ENCODE peak calls at places on chromosomes 16 and 17, in five cellular contexts. H is lower lobe of right lung, B is fibroblast of villous mesenchyme, G is ELR, J is substantia nigra. D is an unnamed sample.

GRCh38 chr16:77131398-77131797 is 59.6 kb upstream of the MON1B start:
- DNase-seq in J (no peak), B (no peak), G (no peak), H (no peak), D (no peak)

GRCh38 chr17:65228734-65229390 is 91.7 kb downstream of the RGS9 start:
- DNase-seq in G (peak), H (no peak), J (no peak), B (peak), D (peak)

GRCh38 chr16:55297062-55297909 is 26.7 kb upstream of the IRX6 start:
- DNase-seq in B (peak), J (no peak), G (peak), H (no peak), D (no peak)

GRCh38 chr16:84582958-84583516 is 34.8 kb downstream of the COTL1 start:
- DNase-seq in G (peak), H (no peak), B (peak), J (no peak), D (peak)

GRCh38 chr17:17770371-17771059 is 66.3 kb downstream of the SREBF1 start:
- DNase-seq in H (no peak), B (no peak), J (no peak), G (no peak), D (no peak)

GRCh38 chr17:48597775-48598631 is 4.4 kb upstream of the HOXB5 start:
- DNase-seq in B (peak), G (no peak), H (peak), J (no peak), D (peak)

GRCh38 chr16:8949536-8950418 is 13.9 kb downstream of the USP7 start:
- DNase-seq in J (no peak), G (no peak), B (no peak), H (no peak), D (no peak)

GRCh38 chr16:22614271-22614947 is 103.7 kb downstream of the NPIPB5 start:
- DNase-seq in G (peak), B (no peak), H (no peak), J (no peak), D (no peak)

GRCh38 chr17:77963441-77963840 is 4.9 kb downstream of the TNRC6C start:
- DNase-seq in B (peak), J (no peak), H (no peak), G (peak), D (peak)

GRCh38 chr17:81057777-81058176 is 22.8 kb downstream of the BAIAP2 start:
- DNase-seq in G (no peak), J (no peak), B (no peak), H (no peak), D (no peak)

GRCh38 chr17:82876602-82877391 is 37.0 kb upstream of the ZNF750 start:
- DNase-seq in H (peak), G (peak), B (peak), J (peak), D (peak)

GRCh38 chr16:50427107-50427506 is 58.3 kb upstream of the BRD7 start:
- DNase-seq in J (no peak), G (no peak), H (no peak), B (no peak), D (no peak)

GRCh38 chr16:50272687-50273381 is 6.5 kb downstream of the ADCY7 start:
- DNase-seq in G (no peak), B (no peak), J (no peak), H (no peak), D (no peak)

GRCh38 chr17:74393323-74393942 is 26.1 kb downstream of the GPR142 start:
- DNase-seq in H (no peak), J (no peak), B (no peak), G (no peak), D (peak)

GRCh38 chr17:51677875-51678274 is 417.5 kb downstream of the UTP18 start:
- DNase-seq in H (no peak), B (no peak), J (no peak), G (no peak), D (no peak)

GRCh38 chr17:51322390-51323029 is 62.2 kb downstream of the UTP18 start:
- DNase-seq in H (no peak), B (peak), J (no peak), G (peak), D (peak)

GRCh38 chr17:50447870-50448573 is 20.7 kb downstream of the CHAD start:
- DNase-seq in J (no peak), G (no peak), H (peak), B (no peak), D (no peak)

GRCh38 chr17:7478276-7479138 is 924 bp downstream of the ZBTB4 start:
- DNase-seq in B (peak), J (peak), H (peak), G (peak), D (peak)

GRCh38 chr17:37239690-37240344 is 136.0 kb upstream of the C17orf78 start:
- DNase-seq in B (peak), H (no peak), G (peak), J (no peak), D (peak)

GRCh38 chr16:80287674-80288073 is 253.1 kb upstream of the DYNLRB2 start:
- DNase-seq in H (no peak), B (no peak), G (no peak), J (no peak), D (no peak)

GRCh38 chr17:78507526-78507925 is 69.7 kb downstream of the DNAH17 start:
- DNase-seq in B (no peak), H (no peak), G (no peak), J (no peak), D (no peak)

GRCh38 chr17:4998027-4998665 is 396 bp downstream of the KIF1C start:
- DNase-seq in H (peak), J (peak), G (peak), B (peak), D (no peak)

GRCh38 chr16:15599303-15600070 is 43.5 kb downstream of the MARF1 start:
- DNase-seq in B (no peak), J (no peak), H (no peak), G (peak), D (peak)

GRCh38 chr16:23699100-23699499 is 13.9 kb downstream of the ERN2 start:
- DNase-seq in G (no peak), J (no peak), B (no peak), H (no peak), D (no peak)

GRCh38 chr16:16774389-16774788 is 395.4 kb downstream of the NPIPA7 start:
- DNase-seq in B (no peak), J (no peak), H (no peak), G (no peak), D (no peak)

GRCh38 chr17:62925267-62925836 is 40.7 kb upstream of the TANC2 start:
- DNase-seq in H (no peak), J (no peak), G (peak), B (no peak), D (peak)

GRCh38 chr16:30724641-30725464 is 23.4 kb upstream of the PHKG2 start:
- DNase-seq in G (no peak), J (no peak), B (no peak), H (peak), D (no peak)

GRCh38 chr17:29617481-29618271 is 5.0 kb downstream of the CORO6 start:
- DNase-seq in J (peak), H (peak), B (peak), G (peak), D (peak)

GRCh38 chr16:67661101-67661661 is 421 bp downstream of the PARD6A start:
- DNase-seq in B (peak), H (no peak), G (peak), J (no peak), D (peak)

GRCh38 chr17:75404223-75404738 is 1.2 kb downstream of the GRB2 start:
- DNase-seq in G (peak), B (peak), H (peak), J (peak), D (peak)

GRCh38 chr17:78040561-78041400 is 82.3 kb downstream of the TNRC6C start:
- DNase-seq in B (peak), J (peak), G (peak), H (peak), D (peak)

GRCh38 chr16:8848939-8849391 is 19.8 kb downstream of the CARHSP1 start:
- DNase-seq in B (peak), H (no peak), G (peak), J (no peak), D (peak)

GRCh38 chr17:4500188-4500565 is 1.5 kb downstream of the SPNS2 start:
- DNase-seq in B (no peak), G (no peak), H (no peak), J (no peak), D (no peak)

GRCh38 chr17:71987634-71988033 is 133.2 kb upstream of the SOX9 start:
- DNase-seq in J (no peak), H (no peak), B (no peak), G (peak), D (peak)

GRCh38 chr17:4136373-4136772 is 6.5 kb downstream of the ZZEF1 start:
- DNase-seq in B (no peak), J (no peak), G (no peak), H (peak), D (no peak)

D was measured in GM23248.